ENCODE peak calls at places on chromosomes 13 and 19, in six cellular contexts. One of them, this sample, is unnamed.
A peak's percentile ranks its signal among the peaks of the same experiment; 100 is the strongest.

GRCh38 chr19:48987323-48987722 is 5.8 kb downstream of the GYS1 start:
- DNase-seq in SK-N-SH: no peak
- DNase-seq in IMR-90: no peak
- DNase-seq in hepatocyte: no peak
- DNase-seq in NB4: no peak
- DNase-seq in heart left ventricle: no peak
- DNase-seq in this sample: no peak

GRCh38 chr19:18650468-18651001 is 13.7 kb downstream of the KLHL26 start:
- DNase-seq in SK-N-SH: no peak
- DNase-seq in IMR-90: peak; percentile 93
- DNase-seq in hepatocyte: no peak
- DNase-seq in NB4: no peak
- DNase-seq in heart left ventricle: peak; percentile 79
- DNase-seq in this sample: peak; percentile 84

GRCh38 chr13:99617474-99618255 is 116.4 kb downstream of the TM9SF2 start:
- DNase-seq in SK-N-SH: peak; percentile 35
- DNase-seq in IMR-90: peak; percentile 38
- DNase-seq in hepatocyte: peak; percentile 86
- DNase-seq in NB4: peak; percentile 55
- DNase-seq in heart left ventricle: peak; percentile 30
- DNase-seq in this sample: peak; percentile 66

GRCh38 chr19:10603873-10604459 is 16.9 kb upstream of the AP1M2 start:
- DNase-seq in SK-N-SH: peak; percentile 5
- DNase-seq in IMR-90: no peak
- DNase-seq in hepatocyte: no peak
- DNase-seq in NB4: peak; percentile 90
- DNase-seq in heart left ventricle: no peak
- DNase-seq in this sample: peak; percentile 7

GRCh38 chr19:6221220-6221877 is 58.4 kb downstream of the MLLT1 start:
- DNase-seq in SK-N-SH: no peak
- DNase-seq in IMR-90: no peak
- DNase-seq in hepatocyte: no peak
- DNase-seq in NB4: no peak
- DNase-seq in heart left ventricle: peak; percentile 6
- DNase-seq in this sample: no peak

GRCh38 chr13:110617326-110618072 is 2.2 kb downstream of the NAXD start:
- DNase-seq in SK-N-SH: no peak
- DNase-seq in IMR-90: peak; percentile 97
- DNase-seq in hepatocyte: peak; percentile 69
- DNase-seq in NB4: no peak
- DNase-seq in heart left ventricle: no peak
- DNase-seq in this sample: peak; percentile 91

GRCh38 chr13:96052655-96053002 is 572 bp downstream of the UGGT2 start:
- DNase-seq in SK-N-SH: peak; percentile 61
- DNase-seq in IMR-90: peak; percentile 83
- DNase-seq in hepatocyte: peak; percentile 70
- DNase-seq in NB4: peak; percentile 76
- DNase-seq in heart left ventricle: no peak
- DNase-seq in this sample: peak; percentile 82

GRCh38 chr13:93309886-93310520 is 83.4 kb downstream of the GPC6 start:
- DNase-seq in SK-N-SH: no peak
- DNase-seq in IMR-90: peak; percentile 51
- DNase-seq in hepatocyte: peak; percentile 48
- DNase-seq in NB4: no peak
- DNase-seq in heart left ventricle: no peak
- DNase-seq in this sample: peak; percentile 89

GRCh38 chr13:99955747-99956472 is 15.7 kb downstream of the ZIC5 start:
- DNase-seq in SK-N-SH: no peak
- DNase-seq in IMR-90: peak; percentile 17
- DNase-seq in hepatocyte: no peak
- DNase-seq in NB4: peak; percentile 43
- DNase-seq in heart left ventricle: no peak
- DNase-seq in this sample: peak; percentile 43

GRCh38 chr19:4878491-4878968 is 11.1 kb upstream of the PLIN3 start:
- DNase-seq in SK-N-SH: no peak
- DNase-seq in IMR-90: no peak
- DNase-seq in hepatocyte: no peak
- DNase-seq in NB4: no peak
- DNase-seq in heart left ventricle: no peak
- DNase-seq in this sample: no peak

GRCh38 chr19:42421591-42422031 is 5.6 kb downstream of the LIPE start:
- DNase-seq in SK-N-SH: no peak
- DNase-seq in IMR-90: no peak
- DNase-seq in hepatocyte: no peak
- DNase-seq in NB4: no peak
- DNase-seq in heart left ventricle: no peak
- DNase-seq in this sample: no peak

GRCh38 chr13:112246731-112247470 is 129.3 kb upstream of the SPACA7 start:
- DNase-seq in SK-N-SH: no peak
- DNase-seq in IMR-90: no peak
- DNase-seq in hepatocyte: no peak
- DNase-seq in NB4: no peak
- DNase-seq in heart left ventricle: no peak
- DNase-seq in this sample: no peak

GRCh38 chr19:41939861-41940442 is 11.7 kb upstream of the ERFL start:
- DNase-seq in SK-N-SH: peak; percentile 87
- DNase-seq in IMR-90: no peak
- DNase-seq in hepatocyte: peak; percentile 60
- DNase-seq in NB4: no peak
- DNase-seq in heart left ventricle: no peak
- DNase-seq in this sample: no peak

GRCh38 chr13:82593239-82593638 is 1289.0 kb downstream of the SLITRK1 start:
- DNase-seq in SK-N-SH: no peak
- DNase-seq in IMR-90: no peak
- DNase-seq in hepatocyte: no peak
- DNase-seq in NB4: no peak
- DNase-seq in heart left ventricle: no peak
- DNase-seq in this sample: no peak

GRCh38 chr19:57103573-57104277 is 16.1 kb upstream of the USP29 start:
- DNase-seq in SK-N-SH: peak; percentile 79
- DNase-seq in IMR-90: peak; percentile 47
- DNase-seq in hepatocyte: peak; percentile 15
- DNase-seq in NB4: peak; percentile 61
- DNase-seq in heart left ventricle: peak; percentile 43
- DNase-seq in this sample: peak; percentile 63

GRCh38 chr19:18171605-18172327 is 1.8 kb upstream of the IFI30 start:
- DNase-seq in SK-N-SH: peak; percentile 30
- DNase-seq in IMR-90: no peak
- DNase-seq in hepatocyte: no peak
- DNase-seq in NB4: no peak
- DNase-seq in heart left ventricle: no peak
- DNase-seq in this sample: no peak

GRCh38 chr19:19670070-19670551 is 1.5 kb downstream of the ZNF101 start:
- DNase-seq in SK-N-SH: no peak
- DNase-seq in IMR-90: no peak
- DNase-seq in hepatocyte: no peak
- DNase-seq in NB4: no peak
- DNase-seq in heart left ventricle: no peak
- DNase-seq in this sample: no peak

GRCh38 chr13:50319603-50320296 is 304.5 kb downstream of the KCNRG start:
- DNase-seq in SK-N-SH: no peak
- DNase-seq in IMR-90: peak; percentile 29
- DNase-seq in hepatocyte: peak; percentile 30
- DNase-seq in NB4: peak; percentile 83
- DNase-seq in heart left ventricle: peak; percentile 28
- DNase-seq in this sample: peak; percentile 23

GRCh38 chr19:12937243-12938053 is 961 bp upstream of the CALR start:
- DNase-seq in SK-N-SH: peak; percentile 52
- DNase-seq in IMR-90: no peak
- DNase-seq in hepatocyte: peak; percentile 60
- DNase-seq in NB4: peak; percentile 99
- DNase-seq in heart left ventricle: no peak
- DNase-seq in this sample: peak; percentile 58

GRCh38 chr19:34096020-34096915 is 76.0 kb upstream of the LSM14A start:
- DNase-seq in SK-N-SH: peak; percentile 72
- DNase-seq in IMR-90: peak; percentile 50
- DNase-seq in hepatocyte: peak; percentile 67
- DNase-seq in NB4: peak; percentile 56
- DNase-seq in heart left ventricle: no peak
- DNase-seq in this sample: peak; percentile 58

GRCh38 chr19:51330366-51330765 is 11.6 kb downstream of the VSIG10L start:
- DNase-seq in SK-N-SH: no peak
- DNase-seq in IMR-90: no peak
- DNase-seq in hepatocyte: no peak
- DNase-seq in NB4: no peak
- DNase-seq in heart left ventricle: no peak
- DNase-seq in this sample: no peak

GRCh38 chr19:38017504-38018150 is 110.6 kb downstream of the SIPA1L3 start:
- DNase-seq in SK-N-SH: no peak
- DNase-seq in IMR-90: no peak
- DNase-seq in hepatocyte: no peak
- DNase-seq in NB4: no peak
- DNase-seq in heart left ventricle: no peak
- DNase-seq in this sample: no peak

GRCh38 chr19:33429891-33430673 is 56.6 kb downstream of the CEBPG start:
- DNase-seq in SK-N-SH: no peak
- DNase-seq in IMR-90: no peak
- DNase-seq in hepatocyte: no peak
- DNase-seq in NB4: no peak
- DNase-seq in heart left ventricle: no peak
- DNase-seq in this sample: no peak

GRCh38 chr13:90640976-90641375 is 706.5 kb upstream of the MIR17HG start:
- DNase-seq in SK-N-SH: no peak
- DNase-seq in IMR-90: no peak
- DNase-seq in hepatocyte: no peak
- DNase-seq in NB4: no peak
- DNase-seq in heart left ventricle: no peak
- DNase-seq in this sample: peak; percentile 38

GRCh38 chr13:58619396-58620113 is 988.0 kb downstream of the PCDH17 start:
- DNase-seq in SK-N-SH: peak; percentile 60
- DNase-seq in IMR-90: no peak
- DNase-seq in hepatocyte: no peak
- DNase-seq in NB4: no peak
- DNase-seq in heart left ventricle: no peak
- DNase-seq in this sample: no peak

GRCh38 chr19:17097593-17098126 is 22.1 kb downstream of the MYO9B start:
- DNase-seq in SK-N-SH: no peak
- DNase-seq in IMR-90: peak; percentile 41
- DNase-seq in hepatocyte: peak; percentile 65
- DNase-seq in NB4: peak; percentile 41
- DNase-seq in heart left ventricle: no peak
- DNase-seq in this sample: peak; percentile 71

GRCh38 chr13:36192166-36192565 is 22.2 kb downstream of the SOHLH2 start:
- DNase-seq in SK-N-SH: no peak
- DNase-seq in IMR-90: no peak
- DNase-seq in hepatocyte: no peak
- DNase-seq in NB4: no peak
- DNase-seq in heart left ventricle: no peak
- DNase-seq in this sample: no peak

GRCh38 chr13:44243198-44243852 is 130.3 kb upstream of the SERP2 start:
- DNase-seq in SK-N-SH: peak; percentile 28
- DNase-seq in IMR-90: peak; percentile 74
- DNase-seq in hepatocyte: peak; percentile 46
- DNase-seq in NB4: peak; percentile 74
- DNase-seq in heart left ventricle: peak; percentile 52
- DNase-seq in this sample: peak; percentile 90
- TF ChIP-seq CTCF in SK-N-SH: peak; percentile 64
- TF ChIP-seq CTCF in IMR-90: peak; percentile 59
- TF ChIP-seq CTCF in hepatocyte: peak; percentile 31
- TF ChIP-seq CTCF in NB4: peak; percentile 53
- TF ChIP-seq CTCF in heart left ventricle: peak; percentile 29
- TF ChIP-seq CTCF in this sample: peak; percentile 56

GRCh38 chr13:60398438-60398891 is 1.4 kb downstream of the TDRD3 start:
- DNase-seq in SK-N-SH: no peak
- DNase-seq in IMR-90: no peak
- DNase-seq in hepatocyte: no peak
- DNase-seq in NB4: peak; percentile 21
- DNase-seq in heart left ventricle: no peak
- DNase-seq in this sample: no peak
- H3K4me3 ChIP-seq in SK-N-SH: peak overlapping the region; percentile 78
- H3K4me3 ChIP-seq in IMR-90: peak overlapping the region; percentile 81
- H3K4me3 ChIP-seq in hepatocyte: peak overlapping the region; percentile 92
- H3K4me3 ChIP-seq in NB4: peak overlapping the region; percentile 94
- H3K4me3 ChIP-seq in heart left ventricle: peak overlapping the region; percentile 72
- H3K4me3 ChIP-seq in this sample: peak overlapping the region; percentile 77

DNA sequence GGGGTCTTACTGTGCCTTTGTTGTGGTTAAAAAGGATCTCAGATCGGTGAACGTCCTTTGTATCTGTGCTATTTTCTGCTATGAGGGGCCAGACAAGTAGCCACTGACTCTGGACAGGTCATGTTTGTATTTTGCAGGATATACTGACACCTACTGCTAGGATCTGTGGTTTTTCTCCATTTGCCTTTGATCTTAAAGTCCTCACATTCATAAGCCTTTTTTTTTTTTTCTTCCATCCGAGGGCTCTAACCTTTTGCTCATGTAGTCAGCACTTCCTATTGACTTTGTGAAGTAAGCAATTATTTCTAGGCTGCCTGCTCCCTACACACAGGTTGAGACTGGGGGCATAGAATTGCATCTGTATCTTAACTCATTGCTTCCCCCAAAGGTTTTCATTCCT is 106.2 kb downstream of the SLITRK5 start:
- DNase-seq in SK-N-SH: no peak
- DNase-seq in IMR-90: no peak
- DNase-seq in hepatocyte: no peak
- DNase-seq in NB4: no peak
- DNase-seq in heart left ventricle: no peak
- DNase-seq in this sample: no peak
- TF ChIP-seq CTCF in SK-N-SH: no peak
- TF ChIP-seq CTCF in IMR-90: no peak
- TF ChIP-seq CTCF in hepatocyte: no peak
- TF ChIP-seq CTCF in NB4: no peak
- TF ChIP-seq CTCF in heart left ventricle: no peak
- TF ChIP-seq CTCF in this sample: no peak

GRCh38 chr13:34162545-34162936 is 344.6 kb downstream of the RFC3 start:
- DNase-seq in SK-N-SH: no peak
- DNase-seq in IMR-90: peak; percentile 34
- DNase-seq in hepatocyte: no peak
- DNase-seq in NB4: no peak
- DNase-seq in heart left ventricle: peak; percentile 12
- DNase-seq in this sample: no peak
- H3K4me3 ChIP-seq in SK-N-SH: no peak overlapping the region
- H3K4me3 ChIP-seq in IMR-90: peak overlapping the region; percentile 31
- H3K4me3 ChIP-seq in hepatocyte: no peak overlapping the region
- H3K4me3 ChIP-seq in NB4: no peak overlapping the region
- H3K4me3 ChIP-seq in heart left ventricle: peak overlapping the region; percentile 26
- H3K4me3 ChIP-seq in this sample: no peak overlapping the region

DNA sequence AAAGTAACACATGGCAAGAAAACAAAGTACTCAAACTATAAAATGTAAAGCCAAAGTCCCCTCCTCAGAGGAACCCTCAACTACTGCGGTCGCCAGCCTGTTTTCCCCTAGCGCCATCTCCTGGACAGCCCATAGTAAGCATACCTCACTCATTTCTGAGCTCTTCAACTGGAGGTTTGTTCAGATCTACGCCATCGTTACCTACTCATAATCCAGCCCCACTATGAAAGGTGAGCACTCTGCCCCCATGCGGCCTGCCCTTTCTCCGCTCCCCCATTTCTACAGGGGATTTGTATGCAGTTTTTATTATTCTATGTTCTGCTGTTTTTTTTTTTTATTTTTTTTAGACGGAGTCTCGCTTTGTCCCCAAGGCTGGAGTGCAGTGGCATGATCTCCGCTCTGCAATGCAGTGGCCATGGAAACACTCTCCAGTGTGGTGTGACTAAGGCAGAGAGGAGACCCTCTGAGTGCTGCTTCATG is 26.2 kb downstream of the OPA3 start:
- DNase-seq in SK-N-SH: peak; percentile 66
- DNase-seq in IMR-90: peak; percentile 33
- DNase-seq in hepatocyte: peak; percentile 78
- DNase-seq in NB4: peak; percentile 75
- DNase-seq in heart left ventricle: no peak
- DNase-seq in this sample: peak; percentile 36
- TF ChIP-seq CTCF in SK-N-SH: peak; percentile 72
- TF ChIP-seq CTCF in IMR-90: peak; percentile 64
- TF ChIP-seq CTCF in hepatocyte: peak; percentile 62
- TF ChIP-seq CTCF in NB4: peak; percentile 66
- TF ChIP-seq CTCF in heart left ventricle: peak; percentile 53
- TF ChIP-seq CTCF in this sample: peak; percentile 73

This sample was measured in fibroblast of mammary gland.